ENCODE peak calls at places on chromosome 5, in six cellular contexts. C is H9, T is IMR-90, A is trophoblast cell, K is H1, F is neuronal stem cell. L is an unnamed sample.

GRCh38 chr5:172920995-172921394 is 38.2 kb upstream of the RPL26L1 start:
- DNase-seq in C (no peak), T (no peak), A (no peak), K (no peak), F (no peak), L (no peak)

GRCh38 chr5:180605554-180606214 is 14.4 kb upstream of the SCGB3A1 start:
- DNase-seq in C (peak; percentile 68), T (peak; percentile 51), A (peak; percentile 66), K (peak; percentile 86), F (no peak), L (peak; percentile 39)

GRCh38 chr5:173093597-173093996 is 37.4 kb downstream of the CREBRF start:
- DNase-seq in C (no peak), T (no peak), A (no peak), K (no peak), F (no peak), L (no peak)

GRCh38 chr5:147455321-147455720 is 54.5 kb downstream of the DPYSL3 start:
- DNase-seq in C (no peak), T (peak; percentile 28), A (no peak), K (no peak), F (no peak), L (peak; percentile 55)

GRCh38 chr5:14250778-14251711 is 107.9 kb downstream of the TRIO start:
- DNase-seq in C (no peak), T (no peak), A (no peak), K (no peak), F (no peak), L (no peak)

GRCh38 chr5:144812770-144813169 is 642.1 kb downstream of the KCTD16 start:
- DNase-seq in C (no peak), T (peak; percentile 90), A (peak; percentile 1), K (no peak), F (no peak), L (peak; percentile 88)

GRCh38 chr5:138935466-138935865 is 60.3 kb upstream of the LRRTM2 start:
- DNase-seq in C (no peak), T (no peak), A (no peak), K (no peak), F (no peak), L (no peak)

GRCh38 chr5:107359916-107360234 is 310.9 kb downstream of the EFNA5 start:
- DNase-seq in C (no peak), T (no peak), A (no peak), K (no peak), F (no peak), L (no peak)

GRCh38 chr5:68396722-68397121 is 181.2 kb downstream of the PIK3R1 start:
- DNase-seq in C (no peak), T (no peak), A (no peak), K (no peak), F (no peak), L (no peak)

GRCh38 chr5:177399903-177400868 is at the start of gene PFN3:
- DNase-seq in C (peak; percentile 61), T (peak; percentile 27), A (no peak), K (no peak), F (no peak), L (no peak)

GRCh38 chr5:153974813-153975163 is 63.9 kb downstream of the FAM114A2 start:
- DNase-seq in C (no peak), T (no peak), A (no peak), K (no peak), F (no peak), L (no peak)

GRCh38 chr5:77791356-77791755 is 15.2 kb upstream of the TBCA start:
- DNase-seq in C (no peak), T (no peak), A (no peak), K (no peak), F (no peak), L (no peak)

GRCh38 chr5:68169898-68170297 is 45.7 kb upstream of the PIK3R1 start:
- DNase-seq in C (no peak), T (no peak), A (no peak), K (no peak), F (peak; percentile 69), L (peak; percentile 18)

GRCh38 chr5:115624994-115625393 is 842 bp downstream of the TMED7 start:
- DNase-seq in C (no peak), T (no peak), A (no peak), K (no peak), F (no peak), L (peak; percentile 24)

GRCh38 chr5:139108056-139108811 is 89.9 kb downstream of the SIL1 start:
- DNase-seq in C (no peak), T (peak; percentile 88), A (no peak), K (no peak), F (no peak), L (no peak)

GRCh38 chr5:33891731-33892418 is at the start of gene ADAMTS12:
- DNase-seq in C (peak; percentile 75), T (peak; percentile 77), A (no peak), K (peak; percentile 81), F (peak; percentile 71), L (peak; percentile 74)

GRCh38 chr5:14185336-14186131 is 42.4 kb downstream of the TRIO start:
- DNase-seq in C (no peak), T (peak; percentile 77), A (no peak), K (no peak), F (no peak), L (peak; percentile 86)

GRCh38 chr5:76716456-76717157 is 681 bp downstream of the F2R start:
- DNase-seq in C (peak; percentile 43), T (no peak), A (no peak), K (peak; percentile 54), F (peak; percentile 12), L (peak; percentile 24)

GRCh38 chr5:53738105-53738504 is 177.7 kb downstream of the NDUFS4 start:
- DNase-seq in C (no peak), T (no peak), A (no peak), K (no peak), F (no peak), L (no peak)

GRCh38 chr5:92505925-92506324 is 1075.1 kb downstream of the NR2F1-AS1 start:
- DNase-seq in C (no peak), T (peak; percentile 21), A (no peak), K (no peak), F (no peak), L (peak; percentile 37)

GRCh38 chr5:160702856-160703453 is 149.1 kb downstream of the ATP10B start:
- DNase-seq in C (no peak), T (no peak), A (no peak), K (no peak), F (no peak), L (no peak)

GRCh38 chr5:181028032-181028819 is 11.8 kb upstream of the BTNL9 start:
- DNase-seq in C (peak; percentile 93), T (no peak), A (no peak), K (peak; percentile 59), F (no peak), L (no peak)

GRCh38 chr5:173835662-173836061 is 52.5 kb upstream of the CPEB4 start:
- DNase-seq in C (no peak), T (no peak), A (peak; percentile 48), K (no peak), F (no peak), L (no peak)

GRCh38 chr5:66066826-66067225 is 77.3 kb upstream of the SREK1 start:
- DNase-seq in C (no peak), T (no peak), A (no peak), K (no peak), F (no peak), L (no peak)

GRCh38 chr5:10455273-10455670 is 13.6 kb downstream of the ROPN1L start:
- DNase-seq in C (peak; percentile 60), T (no peak), A (no peak), K (no peak), F (no peak), L (no peak)

GRCh38 chr5:180040287-180041214 is 31.0 kb downstream of the RNF130 start:
- DNase-seq in C (no peak), T (no peak), A (no peak), K (no peak), F (no peak), L (no peak)

GRCh38 chr5:81021486-81021885 is 61.3 kb downstream of the RASGRF2 start:
- DNase-seq in C (no peak), T (no peak), A (peak; percentile 39), K (no peak), F (no peak), L (peak; percentile 26)

GRCh38 chr5:73912755-73913365 is 286.9 kb downstream of the ARHGEF28 start:
- DNase-seq in C (no peak), T (peak; percentile 29), A (no peak), K (no peak), F (no peak), L (peak; percentile 83)

GRCh38 chr5:109409844-109410388 is at the start of gene PJA2:
- DNase-seq in C (peak; percentile 99), T (peak; percentile 100), A (peak; percentile 100), K (peak; percentile 93), F (peak; percentile 99), L (peak; percentile 100)
- H2BK5ac ChIP-seq in C (no peak within 1 kb of the TSS), T (peak within 1 kb of the TSS; percentile 86), A (peak within 1 kb of the TSS; percentile 81), K (peak within 1 kb of the TSS; percentile 93), F (peak within 1 kb of the TSS; percentile 93), L (peak within 1 kb of the TSS; percentile 89)

GRCh38 chr5:5558593-5558992 is 136.1 kb downstream of the ICE1 start:
- DNase-seq in C (no peak), T (no peak), A (no peak), K (no peak), F (peak; percentile 18), L (no peak)
- H2AFZ ChIP-seq in C (no peak overlapping the region), T (no peak overlapping the region), A (no peak overlapping the region), K (no peak overlapping the region), F (no peak overlapping the region), L (no peak overlapping the region)

GRCh38 chr5:134100283-134101011 is 14.0 kb upstream of the TCF7 start:
- DNase-seq in C (peak; percentile 72), T (peak; percentile 76), A (no peak), K (peak; percentile 65), F (no peak), L (peak; percentile 84)

GRCh38 chr5:134099939-134100282 is 14.6 kb upstream of the TCF7 start:
- DNase-seq in C (peak; percentile 71), T (no peak), A (no peak), K (no peak), F (no peak), L (no peak)

GRCh38 chr5:134097221-134097620 is 17.3 kb upstream of the TCF7 start:
- DNase-seq in C (no peak), T (no peak), A (no peak), K (no peak), F (no peak), L (no peak)

GRCh38 chr5:134098690-134099089 is 15.8 kb upstream of the TCF7 start:
- DNase-seq in C (no peak), T (no peak), A (no peak), K (no peak), F (no peak), L (no peak)

DNA sequence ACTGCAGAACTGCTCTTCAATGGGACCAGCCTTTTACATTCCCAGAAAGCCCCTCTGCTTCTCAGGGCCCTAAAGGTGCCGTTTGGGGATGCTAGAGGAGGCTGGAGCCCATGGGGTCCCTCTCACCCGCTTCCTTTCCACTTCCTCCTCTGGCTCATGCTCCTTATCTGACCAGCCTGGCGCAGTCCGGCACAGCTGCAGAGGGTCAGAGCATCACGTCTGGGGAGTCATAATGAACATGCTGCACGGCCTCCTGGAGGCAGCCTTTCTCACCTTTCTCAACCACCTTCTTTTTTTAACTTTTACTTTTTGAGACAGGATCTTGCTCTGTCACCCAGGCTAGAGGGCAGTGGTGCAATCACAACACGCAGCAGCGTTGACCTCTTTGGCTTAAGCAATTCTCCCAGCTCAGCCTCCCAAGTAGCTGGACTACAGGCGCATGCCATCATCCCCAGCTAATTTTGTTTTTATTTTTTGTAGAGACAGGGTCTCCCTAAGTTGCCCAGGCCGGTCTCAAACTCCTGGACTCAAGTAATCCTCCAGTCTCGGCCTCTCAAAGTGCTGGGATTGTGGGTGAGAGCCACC is 15.1 kb upstream of the TCF7 start:
- DNase-seq in C (no peak), T (no peak), A (no peak), K (no peak), F (no peak), L (no peak)
- H2BK5ac ChIP-seq in C (no peak overlapping the region), T (no peak overlapping the region), A (no peak overlapping the region), K (no peak overlapping the region), F (no peak overlapping the region), L (no peak overlapping the region)

GRCh38 chr5:96226941-96227552 is 206.0 kb downstream of the PCSK1 start:
- DNase-seq in C (no peak), T (peak; percentile 97), A (no peak), K (no peak), F (no peak), L (peak; percentile 44)
- H2AFZ ChIP-seq in C (no peak overlapping the region), T (peak overlapping the region; percentile 38), A (no peak overlapping the region), K (no peak overlapping the region), F (peak overlapping the region; percentile 44), L (peak overlapping the region; percentile 71)

L was measured in mesenchymal stem cell.